ENCODE peak calls at places on chromosome 3, in ten cellular contexts. F, E, U, J, A, O, M, G, W and C are unnamed samples.

GRCh38 chr3:59818033-59818936 is 768.5 kb upstream of the CFAP20DC start:
- DNase-seq in G (peak), W (peak), A (peak), J (peak), E (peak), O (peak), U (peak), F (peak), M (peak), C (peak)

GRCh38 chr3:156668073-156668763 is 6.2 kb upstream of the TIPARP start:
- DNase-seq in J (peak), W (no peak), A (no peak), M (peak), F (no peak), O (no peak), G (no peak), U (no peak), E (no peak), C (peak)

GRCh38 chr3:194689493-194689901 is 3.8 kb downstream of the FAM43A start:
- DNase-seq in W (no peak), E (peak), F (no peak), A (peak), G (no peak), U (peak), O (no peak), J (peak), M (no peak), C (peak)

GRCh38 chr3:23193835-23194234 is 9.3 kb upstream of the UBE2E2 start:
- DNase-seq in M (no peak), A (no peak), W (no peak), F (no peak), O (no peak), G (no peak), E (no peak), U (no peak), J (no peak), C (no peak)

GRCh38 chr3:133663569-133664313 is 2.0 kb upstream of the TOPBP1 start:
- DNase-seq in F (no peak), J (no peak), M (peak), E (peak), O (peak), G (peak), A (no peak), W (no peak), U (peak), C (peak)

GRCh38 chr3:153080778-153081240 is 81.2 kb upstream of the RAP2B start:
- DNase-seq in M (no peak), O (no peak), F (no peak), A (no peak), U (no peak), J (no peak), W (no peak), G (no peak), E (no peak), C (no peak)

GRCh38 chr3:186236357-186237020 is 125.5 kb downstream of the DGKG start:
- DNase-seq in O (peak), U (peak), G (no peak), J (no peak), M (peak), F (no peak), E (no peak), W (no peak), A (no peak), C (no peak)

GRCh38 chr3:168467085-168467714 is 371.5 kb upstream of the GOLIM4 start:
- DNase-seq in U (peak), A (no peak), W (no peak), F (no peak), G (no peak), E (no peak), M (peak), O (peak), J (no peak), C (peak)

GRCh38 chr3:79383402-79384012 is 384.3 kb downstream of the ROBO1 start:
- DNase-seq in J (no peak), G (no peak), A (no peak), W (no peak), F (no peak), U (peak), M (peak), O (peak), E (no peak), C (peak)

GRCh38 chr3:124019291-124019690 is 27.4 kb upstream of the ROPN1 start:
- DNase-seq in A (no peak), M (no peak), J (no peak), G (no peak), U (no peak), E (no peak), F (no peak), W (no peak), O (no peak), C (no peak)

GRCh38 chr3:16183601-16184270 is 9.3 kb downstream of the GALNT15 start:
- DNase-seq in M (peak), W (no peak), J (no peak), E (peak), F (no peak), A (peak), G (no peak), U (peak), O (peak), C (peak)

GRCh38 chr3:119310052-119310451 is 15.9 kb downstream of the ARHGAP31 start:
- DNase-seq in M (peak), U (peak), O (peak), F (no peak), G (no peak), E (peak), A (no peak), J (no peak), W (no peak), C (peak)

GRCh38 chr3:192215-192929 is 4.2 kb upstream of the CHL1 start:
- DNase-seq in O (no peak), F (no peak), A (no peak), J (no peak), U (no peak), G (no peak), M (no peak), E (no peak), W (no peak), C (no peak)

GRCh38 chr3:69051796-69052566 is at the start of gene TMF1:
- DNase-seq in W (peak), M (peak), E (peak), G (peak), J (peak), U (peak), F (peak), A (peak), O (peak), C (peak)

GRCh38 chr3:51338632-51339031 is 46.5 kb upstream of the MANF start:
- DNase-seq in F (no peak), W (no peak), U (no peak), A (no peak), O (no peak), G (no peak), J (peak), M (no peak), E (no peak), C (no peak)

GRCh38 chr3:197364410-197365071 is 66.1 kb upstream of the DLG1 start:
- DNase-seq in O (no peak), F (peak), G (no peak), E (peak), A (no peak), M (no peak), J (peak), W (peak), U (no peak), C (no peak)

GRCh38 chr3:138092023-138092422 is 23.4 kb downstream of the DZIP1L start:
- DNase-seq in E (no peak), U (peak), O (peak), M (peak), F (no peak), J (no peak), A (no peak), W (no peak), G (no peak), C (peak)

GRCh38 chr3:124360626-124361025 is 368.7 kb upstream of the ROPN1 start:
- DNase-seq in M (peak), A (no peak), E (no peak), O (no peak), G (no peak), F (no peak), U (no peak), W (no peak), J (no peak), C (no peak)

GRCh38 chr3:188943591-188943990 is 228.2 kb upstream of the TPRG1 start:
- DNase-seq in M (no peak), A (no peak), O (no peak), U (no peak), E (peak), W (no peak), G (no peak), J (no peak), F (no peak), C (peak)

GRCh38 chr3:170496026-170496867 is 77.6 kb downstream of the CLDN11 start:
- DNase-seq in E (no peak), J (no peak), G (no peak), M (no peak), U (no peak), O (no peak), A (no peak), W (no peak), F (no peak), C (no peak)

GRCh38 chr3:17032407-17033034 is 147.8 kb downstream of the PLCL2 start:
- DNase-seq in G (peak), F (no peak), M (peak), E (peak), U (peak), J (no peak), A (no peak), W (no peak), O (peak), C (peak)

GRCh38 chr3:25594007-25594502 is 70.7 kb downstream of the TOP2B start:
- DNase-seq in J (no peak), O (peak), E (no peak), W (no peak), U (peak), F (no peak), M (peak), A (no peak), G (no peak), C (peak)

GRCh38 chr3:149765762-149766334 is 13.6 kb upstream of the COMMD2 start:
- DNase-seq in O (peak), U (peak), A (no peak), G (no peak), J (no peak), W (no peak), M (peak), E (no peak), F (no peak), C (peak)

GRCh38 chr3:122961146-122961545 is 66.4 kb downstream of the SEMA5B start:
- DNase-seq in G (no peak), F (no peak), E (no peak), O (peak), W (no peak), A (no peak), J (no peak), M (peak), U (no peak), C (peak)

GRCh38 chr3:126750760-126751129 is 46.7 kb downstream of the CHCHD6 start:
- DNase-seq in O (no peak), G (no peak), U (no peak), A (no peak), E (peak), M (no peak), J (no peak), F (no peak), W (peak), C (no peak)

GRCh38 chr3:141830508-141830907 is 45.9 kb upstream of the ATP1B3 start:
- DNase-seq in U (no peak), O (no peak), G (no peak), W (no peak), J (no peak), E (no peak), M (no peak), A (no peak), F (no peak), C (peak)

GRCh38 chr3:194240766-194241165 is 104.8 kb downstream of the HES1 start:
- DNase-seq in U (no peak), J (peak), F (no peak), O (no peak), W (no peak), G (no peak), A (no peak), E (no peak), M (no peak), C (no peak)

GRCh38 chr3:78571486-78571885 is 1196.3 kb downstream of the ROBO1 start:
- DNase-seq in E (no peak), U (no peak), W (no peak), A (no peak), F (no peak), J (no peak), O (no peak), M (no peak), G (no peak), C (no peak)

GRCh38 chr3:28252016-28252415 is 10.6 kb downstream of the CMC1 start:
- DNase-seq in M (no peak), U (no peak), E (no peak), A (no peak), F (no peak), G (no peak), W (no peak), O (no peak), J (no peak), C (no peak)

GRCh38 chr3:47865192-47865591 is 62.3 kb downstream of the DHX30 start:
- DNase-seq in F (no peak), U (no peak), M (no peak), A (no peak), W (no peak), J (peak), O (no peak), G (no peak), E (peak), C (no peak)

GRCh38 chr3:37029516-37030163 is 36.3 kb downstream of the MLH1 start:
- DNase-seq in M (no peak), A (no peak), W (no peak), U (no peak), F (no peak), G (no peak), E (no peak), O (no peak), J (no peak), C (no peak)

GRCh38 chr3:54622688-54623087 is 305.2 kb downstream of the LRTM1 start:
- DNase-seq in W (no peak), E (no peak), U (no peak), A (no peak), G (no peak), F (no peak), O (no peak), J (no peak), M (no peak), C (no peak)

GRCh38 chr3:54621181-54621580 is 306.7 kb downstream of the LRTM1 start:
- DNase-seq in G (no peak), U (no peak), W (no peak), F (no peak), A (no peak), M (peak), E (no peak), J (no peak), O (no peak), C (no peak)

GRCh38 chr3:54630111-54630623 is 297.7 kb downstream of the LRTM1 start:
- DNase-seq in J (no peak), F (no peak), E (peak), A (no peak), M (no peak), U (no peak), O (no peak), G (no peak), W (no peak), C (no peak)

GRCh38 chr3:54628888-54629368 is 298.9 kb downstream of the LRTM1 start:
- DNase-seq in M (peak), E (no peak), W (no peak), F (no peak), J (no peak), O (no peak), G (no peak), A (no peak), U (no peak), C (no peak)

GRCh38 chr3:54625805-54626787 is 301.8 kb downstream of the LRTM1 start:
- DNase-seq in M (no peak), W (no peak), G (no peak), E (no peak), U (no peak), F (no peak), O (no peak), J (no peak), A (no peak), C (no peak)
- H3K4me3 ChIP-seq in M (no peak), W (no peak), G (no peak), E (no peak), U (no peak), F (no peak), O (no peak), J (no peak), A (no peak), C (no peak)

GRCh38 chr3:159672728-159673471 is 315.7 kb upstream of the IL12A start:
- DNase-seq in U (peak), M (no peak), W (no peak), F (no peak), J (no peak), A (no peak), E (no peak), G (no peak), O (no peak), C (no peak)
- TF ChIP-seq CTCF in U (peak), M (peak), W (no peak), F (no peak), J (no peak), A (no peak), E (peak), G (no peak), O (peak), C (no peak)

GRCh38 chr3:127820871-127821853 is 1.2 kb downstream of the MGLL start:
- DNase-seq in W (no peak), O (no peak), F (peak), J (peak), A (no peak), M (no peak), G (peak), U (peak), E (no peak), C (peak)
- H3K4me3 ChIP-seq in W (peak), O (peak), F (peak), J (peak), A (no peak), M (no peak), G (no peak), U (no peak), E (peak), C (peak)

DNA sequence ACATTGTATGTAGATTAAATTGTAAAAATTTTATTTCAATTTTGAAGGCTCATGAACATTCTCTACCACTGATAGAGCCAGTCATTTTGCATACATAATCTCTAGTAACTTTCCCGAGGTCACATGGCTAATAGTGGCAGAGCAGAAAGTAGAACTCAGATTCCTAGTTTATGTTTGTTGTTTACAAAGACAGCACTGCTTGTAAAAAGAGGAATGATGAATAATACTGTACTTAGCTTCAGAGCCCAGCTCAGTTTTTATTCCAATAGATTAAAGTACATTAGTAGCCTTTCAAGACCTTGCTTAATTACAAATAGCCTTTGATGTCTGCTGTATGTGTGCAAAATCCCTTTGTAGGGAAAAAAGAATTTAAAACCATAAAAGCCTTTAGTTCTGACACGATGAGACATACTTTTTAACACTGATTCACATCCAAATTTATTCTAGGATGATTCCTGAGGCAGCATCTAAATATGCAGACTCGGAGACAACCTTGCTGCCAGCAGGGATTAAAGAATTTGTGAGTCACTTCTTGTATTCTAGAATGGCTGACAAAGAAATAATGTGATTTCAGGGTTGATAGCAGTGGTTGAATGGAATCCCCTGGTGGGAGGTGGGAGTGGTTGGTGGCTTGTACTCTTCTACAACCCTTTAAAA is 324.2 kb upstream of the TGFBR2 start:
- DNase-seq in W (no peak), U (peak), F (no peak), O (peak), A (no peak), J (no peak), G (no peak), M (peak), E (peak), C (peak)
- TF ChIP-seq CTCF in W (no peak), U (no peak), F (no peak), O (peak), A (no peak), J (no peak), G (no peak), M (no peak), E (no peak), C (no peak)

GRCh38 chr3:101377209-101377608 is 56.8 kb upstream of the IMPG2 start:
- DNase-seq in M (peak), F (no peak), J (no peak), U (no peak), W (no peak), A (no peak), O (peak), G (no peak), E (no peak), C (no peak)

GRCh38 chr3:101383156-101383575 is 62.8 kb upstream of the IMPG2 start:
- DNase-seq in M (peak), E (no peak), G (no peak), O (peak), U (no peak), J (no peak), F (no peak), W (no peak), A (peak), C (peak)

GRCh38 chr3:101377796-101378195 is 57.4 kb upstream of the IMPG2 start:
- DNase-seq in O (no peak), G (no peak), U (peak), F (no peak), M (peak), A (no peak), J (no peak), W (no peak), E (no peak), C (no peak)

GRCh38 chr3:101381809-101382208 is 61.4 kb upstream of the IMPG2 start:
- DNase-seq in U (peak), M (peak), J (no peak), G (no peak), A (no peak), E (no peak), O (peak), F (no peak), W (no peak), C (peak)

DNA sequence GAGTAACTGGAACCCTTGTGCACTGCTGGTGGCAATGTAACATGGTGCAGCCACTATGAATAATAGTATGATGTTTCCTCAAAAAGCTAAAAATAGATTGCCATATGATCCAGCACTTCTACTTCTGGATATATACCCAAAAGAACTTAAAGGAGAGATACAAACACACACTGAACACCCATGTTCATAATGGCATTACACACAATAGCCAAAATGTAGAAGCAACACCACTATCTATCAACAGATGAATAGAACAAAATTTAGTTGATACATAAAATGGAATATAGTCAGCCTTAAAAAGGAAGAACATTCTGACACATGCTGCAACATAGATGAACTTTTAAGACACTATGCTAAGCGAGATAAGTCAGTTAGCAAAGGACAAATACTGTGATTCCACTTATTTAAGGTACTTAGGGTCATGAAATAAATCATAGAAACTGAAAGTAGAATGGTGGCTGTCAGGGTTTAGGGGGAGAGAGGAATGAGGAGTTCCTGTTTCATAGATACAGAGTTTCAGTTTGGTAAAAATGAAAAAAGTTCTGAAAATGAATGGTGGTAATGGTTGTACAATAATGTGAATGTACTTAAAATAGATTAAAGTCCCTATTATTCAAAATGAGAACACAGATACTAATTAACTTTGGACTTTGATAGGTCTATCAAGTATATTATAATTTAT is 59.5 kb upstream of the IMPG2 start:
- DNase-seq in M (no peak), J (no peak), G (no peak), A (no peak), O (no peak), U (no peak), F (no peak), E (no peak), W (no peak), C (no peak)
- H3K4me3 ChIP-seq in M (no peak), J (no peak), G (no peak), A (no peak), O (no peak), U (no peak), F (no peak), E (no peak), W (no peak), C (no peak)